ENCODE peak calls at places on chromosomes 6 and 20, in four cellular contexts. One of them, this sample, is unnamed.

GRCh38 chr6:46138281-46138680 is 8.5 kb downstream of the ENPP4 start:
- DNase-seq in progenitor cell of endocrine pancreas: no peak
- DNase-seq in CD8-positive, alpha-beta T cell: no peak
- DNase-seq in epithelial cell of prostate: no peak
- DNase-seq in this sample: no peak

GRCh38 chr6:54206510-54206909 is 95.3 kb downstream of the MLIP start:
- DNase-seq in CD8-positive, alpha-beta T cell: no peak
- DNase-seq in progenitor cell of endocrine pancreas: no peak
- DNase-seq in epithelial cell of prostate: no peak
- DNase-seq in this sample: no peak

GRCh38 chr20:36377348-36378326 is 71.5 kb downstream of the DLGAP4 start:
- DNase-seq in epithelial cell of prostate: no peak
- DNase-seq in progenitor cell of endocrine pancreas: no peak
- DNase-seq in CD8-positive, alpha-beta T cell: no peak
- DNase-seq in this sample: peak; percentile 37

GRCh38 chr20:55143605-55144004 is 668.2 kb downstream of the DOK5 start:
- DNase-seq in progenitor cell of endocrine pancreas: no peak
- DNase-seq in CD8-positive, alpha-beta T cell: no peak
- DNase-seq in epithelial cell of prostate: peak; percentile 72
- DNase-seq in this sample: no peak

GRCh38 chr20:326645-327031 is 1.3 kb downstream of the SOX12 start:
- DNase-seq in CD8-positive, alpha-beta T cell: peak; percentile 23
- DNase-seq in epithelial cell of prostate: no peak
- DNase-seq in progenitor cell of endocrine pancreas: peak; percentile 47
- DNase-seq in this sample: peak; percentile 51

GRCh38 chr6:105087571-105088211 is 92.1 kb downstream of the POPDC3 start:
- DNase-seq in CD8-positive, alpha-beta T cell: peak; percentile 28
- DNase-seq in epithelial cell of prostate: no peak
- DNase-seq in progenitor cell of endocrine pancreas: no peak
- DNase-seq in this sample: peak; percentile 32

GRCh38 chr6:7781240-7781639 is 55.3 kb downstream of the BMP6 start:
- DNase-seq in epithelial cell of prostate: no peak
- DNase-seq in progenitor cell of endocrine pancreas: no peak
- DNase-seq in CD8-positive, alpha-beta T cell: no peak
- DNase-seq in this sample: no peak

GRCh38 chr20:24697411-24697810 is 228.0 kb downstream of the SYNDIG1 start:
- DNase-seq in epithelial cell of prostate: no peak
- DNase-seq in progenitor cell of endocrine pancreas: no peak
- DNase-seq in CD8-positive, alpha-beta T cell: no peak
- DNase-seq in this sample: no peak

GRCh38 chr20:63089051-63089907 is 82.5 kb upstream of the BHLHE23 start:
- DNase-seq in epithelial cell of prostate: no peak
- DNase-seq in CD8-positive, alpha-beta T cell: no peak
- DNase-seq in progenitor cell of endocrine pancreas: no peak
- DNase-seq in this sample: peak; percentile 96

GRCh38 chr6:123575218-123575617 is 61.5 kb downstream of the TRDN start:
- DNase-seq in progenitor cell of endocrine pancreas: no peak
- DNase-seq in CD8-positive, alpha-beta T cell: no peak
- DNase-seq in epithelial cell of prostate: no peak
- DNase-seq in this sample: no peak

GRCh38 chr6:127869772-127870404 is 31.0 kb downstream of the THEMIS start:
- DNase-seq in progenitor cell of endocrine pancreas: no peak
- DNase-seq in CD8-positive, alpha-beta T cell: no peak
- DNase-seq in epithelial cell of prostate: no peak
- DNase-seq in this sample: no peak

GRCh38 chr6:15293674-15294073 is 47.8 kb downstream of the JARID2 start:
- DNase-seq in epithelial cell of prostate: no peak
- DNase-seq in CD8-positive, alpha-beta T cell: no peak
- DNase-seq in progenitor cell of endocrine pancreas: no peak
- DNase-seq in this sample: no peak

GRCh38 chr6:154169193-154169847 is 130.3 kb downstream of the OPRM1 start:
- DNase-seq in epithelial cell of prostate: no peak
- DNase-seq in CD8-positive, alpha-beta T cell: no peak
- DNase-seq in progenitor cell of endocrine pancreas: no peak
- DNase-seq in this sample: no peak

GRCh38 chr20:8244637-8245036 is 112.6 kb downstream of the PLCB1 start:
- DNase-seq in CD8-positive, alpha-beta T cell: no peak
- DNase-seq in progenitor cell of endocrine pancreas: no peak
- DNase-seq in epithelial cell of prostate: no peak
- DNase-seq in this sample: no peak

GRCh38 chr20:48632017-48632824 is 195.6 kb downstream of the PREX1 start:
- DNase-seq in CD8-positive, alpha-beta T cell: no peak
- DNase-seq in progenitor cell of endocrine pancreas: no peak
- DNase-seq in epithelial cell of prostate: no peak
- DNase-seq in this sample: no peak

GRCh38 chr20:8431538-8432434 is 299.7 kb downstream of the PLCB1 start:
- DNase-seq in epithelial cell of prostate: no peak
- DNase-seq in CD8-positive, alpha-beta T cell: no peak
- DNase-seq in progenitor cell of endocrine pancreas: no peak
- DNase-seq in this sample: no peak

GRCh38 chr6:131225127-131225526 is 89.9 kb downstream of the AKAP7 start:
- DNase-seq in CD8-positive, alpha-beta T cell: no peak
- DNase-seq in epithelial cell of prostate: no peak
- DNase-seq in progenitor cell of endocrine pancreas: no peak
- DNase-seq in this sample: no peak

GRCh38 chr20:35040090-35040489 is 52.5 kb downstream of the TRPC4AP start:
- DNase-seq in epithelial cell of prostate: no peak
- DNase-seq in progenitor cell of endocrine pancreas: no peak
- DNase-seq in CD8-positive, alpha-beta T cell: no peak
- DNase-seq in this sample: no peak